ENCODE peak calls at places on chromosomes 4 and X, in four cellular contexts. One of them, this sample, is unnamed.

GRCh38 chr4:20490734-20491133 is 209.5 kb upstream of the PACRGL start:
- DNase-seq in IMR-90: no peak
- DNase-seq in mesendoderm: no peak
- DNase-seq in H9: no peak
- DNase-seq in this sample: no peak

GRCh38 chr4:105122334-105122733 is 24.3 kb upstream of the TET2 start:
- DNase-seq in IMR-90: no peak
- DNase-seq in mesendoderm: peak
- DNase-seq in H9: peak
- DNase-seq in this sample: no peak

GRCh38 chr4:121070274-121070673 is 2.1 kb downstream of the NDNF start:
- DNase-seq in IMR-90: no peak
- DNase-seq in mesendoderm: peak
- DNase-seq in H9: peak
- DNase-seq in this sample: peak

GRCh38 chr4:119726505-119726904 is 97.9 kb upstream of the PDE5A start:
- DNase-seq in IMR-90: peak
- DNase-seq in mesendoderm: no peak
- DNase-seq in H9: no peak
- DNase-seq in this sample: no peak

GRCh38 chr4:122341906-122342305 is 36.9 kb upstream of the ADAD1 start:
- DNase-seq in IMR-90: peak
- DNase-seq in mesendoderm: no peak
- DNase-seq in H9: no peak
- DNase-seq in this sample: no peak

GRCh38 chr4:188872809-188873208 is 733.6 kb downstream of the TRIML1 start:
- DNase-seq in IMR-90: no peak
- DNase-seq in mesendoderm: no peak
- DNase-seq in H9: no peak
- DNase-seq in this sample: no peak

GRCh38 chrX:37958493-37959211 is 47.7 kb upstream of the SYTL5 start:
- DNase-seq in IMR-90: peak
- DNase-seq in mesendoderm: peak
- DNase-seq in H9: no peak
- DNase-seq in this sample: no peak

GRCh38 chrX:45421806-45422205 is 221.1 kb upstream of the DIPK2B start:
- DNase-seq in IMR-90: no peak
- DNase-seq in mesendoderm: no peak
- DNase-seq in H9: no peak
- DNase-seq in this sample: no peak

GRCh38 chr4:4791299-4791798 is 68.1 kb upstream of the MSX1 start:
- DNase-seq in IMR-90: peak
- DNase-seq in mesendoderm: no peak
- DNase-seq in H9: no peak
- DNase-seq in this sample: peak

GRCh38 chr4:4788573-4788972 is 70.9 kb upstream of the MSX1 start:
- DNase-seq in IMR-90: no peak
- DNase-seq in mesendoderm: no peak
- DNase-seq in H9: no peak
- DNase-seq in this sample: no peak

GRCh38 chr4:4792516-4792915 is 66.9 kb upstream of the MSX1 start:
- DNase-seq in IMR-90: peak
- DNase-seq in mesendoderm: no peak
- DNase-seq in H9: no peak
- DNase-seq in this sample: no peak

GRCh38 chr4:4789462-4789861 is 70.0 kb upstream of the MSX1 start:
- DNase-seq in IMR-90: no peak
- DNase-seq in mesendoderm: no peak
- DNase-seq in H9: no peak
- DNase-seq in this sample: no peak

GRCh38 chr4:4794421-4794820 is 65.0 kb upstream of the MSX1 start:
- DNase-seq in IMR-90: no peak
- DNase-seq in mesendoderm: no peak
- DNase-seq in H9: no peak
- DNase-seq in this sample: no peak
- H4K5ac ChIP-seq in IMR-90: no peak
- H4K5ac ChIP-seq in mesendoderm: no peak
- H4K5ac ChIP-seq in H9: no peak
- H4K5ac ChIP-seq in this sample: no peak

GRCh38 chr4:82561745-82562552 is at the start of gene TMEM150C:
- DNase-seq in IMR-90: no peak
- DNase-seq in mesendoderm: peak
- DNase-seq in H9: peak
- DNase-seq in this sample: no peak
- H4K5ac ChIP-seq in IMR-90: no peak
- H4K5ac ChIP-seq in mesendoderm: no peak
- H4K5ac ChIP-seq in H9: no peak
- H4K5ac ChIP-seq in this sample: no peak

GRCh38 chrX:136674270-136674986 is 26.5 kb downstream of the CD40LG start:
- DNase-seq in IMR-90: no peak
- DNase-seq in mesendoderm: no peak
- DNase-seq in H9: no peak
- DNase-seq in this sample: no peak
- H4K5ac ChIP-seq in IMR-90: no peak
- H4K5ac ChIP-seq in mesendoderm: no peak
- H4K5ac ChIP-seq in H9: no peak
- H4K5ac ChIP-seq in this sample: no peak

GRCh38 chr4:170243662-170244288 is 154.0 kb upstream of the AADAT start:
- DNase-seq in IMR-90: no peak
- DNase-seq in mesendoderm: peak
- DNase-seq in H9: no peak
- DNase-seq in this sample: no peak

GRCh38 chr4:170247585-170247984 is 157.8 kb upstream of the AADAT start:
- DNase-seq in IMR-90: no peak
- DNase-seq in mesendoderm: no peak
- DNase-seq in H9: no peak
- DNase-seq in this sample: no peak

GRCh38 chr4:170248029-170248428 is 158.3 kb upstream of the AADAT start:
- DNase-seq in IMR-90: no peak
- DNase-seq in mesendoderm: no peak
- DNase-seq in H9: no peak
- DNase-seq in this sample: no peak

DNA sequence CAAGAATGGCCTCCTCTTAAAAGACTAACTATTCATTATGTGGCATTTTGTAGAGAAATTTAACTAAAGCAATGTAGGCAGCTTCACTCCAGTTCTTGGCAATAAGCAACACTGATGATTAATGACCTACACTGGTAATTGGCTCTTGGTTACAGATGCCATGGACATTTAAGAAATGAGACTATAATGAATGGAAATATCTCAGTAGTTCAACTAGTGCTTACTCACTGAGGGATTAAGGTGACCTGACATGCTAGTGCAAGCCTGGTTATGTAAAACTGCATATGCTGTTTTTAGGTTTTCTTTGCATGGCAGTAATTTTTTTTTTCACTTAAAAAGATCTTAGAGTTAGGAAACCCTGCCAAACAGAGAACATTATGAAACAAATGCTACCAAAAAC is 152.7 kb upstream of the AADAT start:
- DNase-seq in IMR-90: no peak
- DNase-seq in mesendoderm: no peak
- DNase-seq in H9: no peak
- DNase-seq in this sample: no peak
- H4K5ac ChIP-seq in IMR-90: no peak
- H4K5ac ChIP-seq in mesendoderm: no peak
- H4K5ac ChIP-seq in H9: no peak
- H4K5ac ChIP-seq in this sample: no peak

GRCh38 chrX:76550016-76550415 is 122.5 kb downstream of the MAGEE1 start:
- DNase-seq in IMR-90: no peak
- DNase-seq in mesendoderm: no peak
- DNase-seq in H9: no peak
- DNase-seq in this sample: no peak
- H4K5ac ChIP-seq in IMR-90: no peak
- H4K5ac ChIP-seq in mesendoderm: no peak
- H4K5ac ChIP-seq in H9: no peak
- H4K5ac ChIP-seq in this sample: no peak

This sample was measured in H1.